ENCODE peak calls at places on chromosomes 6 and 20, in four cellular contexts. H is uterus; B is CD4-positive, CD25-positive, alpha-beta regulatory T cell; T is tibial nerve. K is an unnamed sample. For H3K4me1, the result is how much of the 10 kb centered on the place peaks cover.

GRCh38 chr6:165049362-165049761 is 260.0 kb downstream of the C6orf118 start:
- DNase-seq in H (no peak), B (no peak), T (peak), K (no peak)

GRCh38 chr6:143232849-143233248 is 172.2 kb downstream of the AIG1 start:
- DNase-seq in H (no peak), B (no peak), T (peak), K (no peak)

GRCh38 chr6:128570439-128571063 is 50.2 kb upstream of the PTPRK start:
- DNase-seq in H (no peak), B (no peak), T (no peak), K (no peak)

GRCh38 chr20:19969507-19970255 is 47.5 kb upstream of the NAA20 start:
- DNase-seq in H (no peak), B (no peak), T (no peak), K (no peak)

GRCh38 chr20:63071541-63072181 is 64.9 kb upstream of the BHLHE23 start:
- DNase-seq in H (no peak), B (no peak), T (no peak), K (no peak)

GRCh38 chr20:6678101-6678500 is 89.4 kb upstream of the BMP2 start:
- DNase-seq in H (no peak), B (no peak), T (no peak), K (no peak)

GRCh38 chr20:58670097-58670496 is 19.0 kb downstream of the STX16 start:
- DNase-seq in H (no peak), B (no peak), T (no peak), K (no peak)

GRCh38 chr6:166333172-166333995 is 9.0 kb downstream of the SFT2D1 start:
- DNase-seq in H (no peak), B (no peak), T (no peak), K (no peak)

GRCh38 chr20:47318027-47318595 is 38.4 kb downstream of the ZMYND8 start:
- DNase-seq in H (peak), B (no peak), T (no peak), K (peak)

GRCh38 chr20:47950557-47951283 is 165.4 kb upstream of the SULF2 start:
- DNase-seq in H (no peak), B (no peak), T (no peak), K (no peak)

GRCh38 chr20:18001131-18001921 is 32.5 kb downstream of the MGME1 start:
- DNase-seq in H (peak), B (no peak), T (peak), K (peak)

GRCh38 chr6:155491421-155491820 is 35.8 kb upstream of the NOX3 start:
- DNase-seq in H (no peak), B (no peak), T (no peak), K (no peak)

GRCh38 chr20:37243937-37244571 is 17.6 kb downstream of the GHRH start:
- DNase-seq in H (no peak), B (no peak), T (no peak), K (peak)

GRCh38 chr20:57849868-57850215 is 140.0 kb upstream of the PMEPA1 start:
- DNase-seq in H (no peak), B (no peak), T (no peak), K (no peak)

GRCh38 chr6:131923356-131923755 is 27.8 kb downstream of the CCN2 start:
- DNase-seq in H (peak), B (no peak), T (peak), K (no peak)

GRCh38 chr20:38961530-38962043 is 557 bp upstream of the DHX35 start:
- DNase-seq in H (peak), B (no peak), T (no peak), K (no peak)

GRCh38 chr6:69285054-69285453 is 511.8 kb downstream of the LMBRD1 start:
- DNase-seq in H (no peak), B (no peak), T (no peak), K (no peak)

GRCh38 chr6:70371454-70372105 is 41.7 kb upstream of the FAM135A start:
- DNase-seq in H (no peak), B (no peak), T (no peak), K (no peak)

GRCh38 chr20:34524426-34524825 is 8.2 kb downstream of the DYNLRB1 start:
- DNase-seq in H (no peak), B (no peak), T (no peak), K (no peak)

GRCh38 chr6:747006-747405 is 54.1 kb upstream of the EXOC2 start:
- DNase-seq in H (no peak), B (no peak), T (no peak), K (no peak)

GRCh38 chr6:586553-586952 is 70.3 kb downstream of the HUS1B start:
- DNase-seq in H (no peak), B (no peak), T (no peak), K (no peak)

GRCh38 chr20:34377072-34377847 is 14.2 kb downstream of the ITCH start:
- DNase-seq in H (no peak), B (no peak), T (no peak), K (no peak)

GRCh38 chr20:4471221-4471620 is 250.5 kb upstream of the PRND start:
- DNase-seq in H (no peak), B (no peak), T (no peak), K (no peak)

GRCh38 chr6:1067346-1067745 is 244.6 kb upstream of the FOXQ1 start:
- DNase-seq in H (no peak), B (no peak), T (no peak), K (no peak)

GRCh38 chr6:136464874-136465273 is 85.3 kb downstream of the MAP7 start:
- DNase-seq in H (no peak), B (no peak), T (no peak), K (no peak)

GRCh38 chr6:100999034-100999597 is 118.0 kb upstream of the ASCC3 start:
- DNase-seq in H (no peak), B (no peak), T (no peak), K (no peak)

GRCh38 chr20:14764511-14765369 is 427.3 kb upstream of the FLRT3 start:
- DNase-seq in H (no peak), B (no peak), T (no peak), K (no peak)

GRCh38 chr20:31430568-31431095 is 9.8 kb upstream of the DEFB123 start:
- DNase-seq in H (no peak), B (no peak), T (no peak), K (no peak)

GRCh38 chr6:56595490-56596122 is 47.1 kb downstream of the DST start:
- DNase-seq in H (peak), B (no peak), T (peak), K (no peak)

GRCh38 chr6:150301871-150302800 is 66.7 kb upstream of the IYD start:
- DNase-seq in H (no peak), B (no peak), T (no peak), K (no peak)

GRCh38 chr6:39420300-39421265 is 98.1 kb upstream of the KCNK16 start:
- DNase-seq in H (no peak), B (no peak), T (no peak), K (no peak)

GRCh38 chr20:2559641-2560040 is 23.3 kb downstream of the TMC2 start:
- DNase-seq in H (no peak), B (no peak), T (no peak), K (no peak)

GRCh38 chr6:30841644-30842504 is 42.4 kb upstream of the DDR1 start:
- DNase-seq in H (no peak), B (no peak), T (no peak), K (no peak)

GRCh38 chr20:46316984-46317684 is 8.8 kb upstream of the CDH22 start:
- DNase-seq in H (no peak), B (no peak), T (no peak), K (no peak)

GRCh38 chr6:153790881-153791473 is 248.1 kb upstream of the OPRM1 start:
- DNase-seq in H (no peak), B (no peak), T (no peak), K (no peak)

GRCh38 chr20:2470432-2471193 is at the start of gene SNRPB:
- DNase-seq in H (peak), B (peak), T (peak), K (peak)

GRCh38 chr6:170480045-170480714 is 72.9 kb downstream of the PSMB1 start:
- DNase-seq in H (no peak), B (no peak), T (no peak), K (no peak)

GRCh38 chr6:18543061-18543460 is 155.9 kb downstream of the RNF144B start:
- DNase-seq in H (no peak), B (no peak), T (no peak), K (no peak)

DNA sequence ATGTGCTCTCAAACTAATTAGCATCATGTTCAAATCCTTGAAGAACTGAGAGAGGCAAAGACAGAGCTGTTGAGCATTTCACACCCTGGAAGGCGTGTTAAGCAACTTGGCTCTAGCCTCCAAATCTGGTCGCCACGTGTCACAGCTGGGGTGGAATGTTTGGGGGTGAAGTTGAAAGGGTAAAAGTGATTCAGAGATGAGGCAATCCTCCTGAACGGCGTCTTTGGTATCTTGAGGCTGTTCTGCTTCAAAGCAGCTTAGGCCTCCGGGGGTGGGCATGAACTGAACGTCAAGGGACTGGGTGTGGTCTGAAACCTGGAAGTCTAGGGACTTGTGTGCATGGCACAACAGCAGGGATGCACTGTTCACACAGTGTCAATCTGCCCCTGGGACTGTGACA is 62.3 kb downstream of the TRAM2 start:
- DNase-seq in H (peak), B (no peak), T (peak), K (peak)
- H3K4me1 ChIP-seq in H (under half), B (under half), T (under half), K (under half)

DNA sequence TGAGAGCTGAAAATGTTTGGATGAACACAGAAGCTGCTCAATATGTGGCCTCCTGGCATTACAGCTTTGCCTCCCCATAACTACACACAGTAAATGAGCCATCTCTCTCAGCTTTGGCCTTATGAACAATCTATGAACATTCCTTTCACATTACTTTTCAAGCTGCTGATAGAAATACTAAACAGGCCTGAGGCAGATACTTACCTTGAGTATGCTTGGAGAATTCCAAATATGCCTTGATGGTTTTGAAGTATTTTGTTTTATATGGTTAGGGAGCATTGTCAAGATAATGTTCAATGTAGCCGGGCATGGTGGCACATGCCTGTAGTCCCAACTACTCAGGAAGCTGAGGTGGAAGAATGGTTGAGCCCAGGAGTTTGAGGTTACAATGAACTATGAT is 104.5 kb downstream of the CD24 start:
- DNase-seq in H (no peak), B (no peak), T (no peak), K (no peak)
- H3K4me1 ChIP-seq in H (under half), B (under half), T (under half), K (under half)

GRCh38 chr6:144340541-144341371 is 55.6 kb downstream of the UTRN start:
- DNase-seq in H (no peak), B (no peak), T (no peak), K (no peak)
- H3K4me1 ChIP-seq in H (under half), B (half or more), T (under half), K (under half)

GRCh38 chr20:32546918-32547752 is 38.0 kb downstream of the NOL4L start:
- DNase-seq in H (no peak), B (no peak), T (no peak), K (no peak)
- H3K4me1 ChIP-seq in H (under half), B (under half), T (under half), K (under half)

GRCh38 chr6:16728513-16729182 is 32.6 kb downstream of the ATXN1 start:
- DNase-seq in H (no peak), B (no peak), T (no peak), K (no peak)
- H3K4me1 ChIP-seq in H (under half), B (under half), T (under half), K (under half)

DNA sequence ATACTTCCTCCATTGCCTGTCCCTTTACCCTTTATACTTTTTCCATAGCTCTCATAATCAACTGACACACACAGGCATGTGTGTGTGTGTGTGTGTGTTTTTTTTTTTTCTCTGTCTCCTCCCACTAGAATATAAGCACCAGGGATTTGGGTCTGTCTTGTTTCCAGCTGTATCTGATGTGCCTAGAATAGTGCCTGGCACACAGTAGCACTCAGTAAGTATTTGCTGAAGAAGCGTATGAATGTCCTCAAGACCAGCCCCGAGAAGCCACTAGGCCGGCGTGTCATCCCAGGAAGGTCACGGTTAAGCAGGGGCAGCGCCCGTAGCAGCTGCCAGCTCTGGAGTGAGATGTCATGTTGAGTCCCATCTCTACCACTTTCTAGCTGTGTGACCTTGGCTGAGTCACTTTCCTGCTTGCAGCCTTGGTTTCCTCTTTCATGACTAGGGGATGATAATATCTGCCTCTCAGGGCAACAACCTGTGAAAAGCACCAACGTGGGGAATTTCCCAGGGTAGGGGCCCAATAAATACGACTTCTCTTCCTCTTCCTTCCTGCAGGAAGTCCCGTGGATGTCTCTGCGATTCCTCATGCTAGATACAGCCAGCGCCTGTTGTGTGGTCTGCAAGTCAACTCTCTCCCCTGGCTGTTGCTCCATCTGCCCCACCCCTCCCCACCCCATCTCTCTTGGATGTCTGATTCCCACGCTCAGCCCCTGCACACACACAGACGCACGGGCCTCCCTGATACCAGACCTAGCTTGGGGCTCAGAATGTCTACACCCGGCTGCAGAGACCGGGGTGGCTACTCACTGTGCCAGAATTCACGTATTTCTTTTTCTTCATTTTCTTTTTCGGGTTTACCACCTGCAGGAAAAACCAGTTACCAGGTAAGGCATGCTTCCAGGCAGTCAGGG is 58.1 kb downstream of the RAB44 start:
- DNase-seq in H (no peak), B (peak), T (no peak), K (no peak)
- H3K4me1 ChIP-seq in H (under half), B (half or more), T (under half), K (under half)